ENCODE peak calls at places on chromosomes 3 and 15, in seven cellular contexts. J is stomach, G is sigmoid colon, H is HCT116, Z is Panc1, U is transverse colon, L is GM23338. N is an unnamed sample.

GRCh38 chr15:64754663-64755426 is 20.5 kb downstream of the RBPMS2 start:
- DNase-seq in J (no peak), G (no peak), H (no peak), Z (no peak), U (no peak), L (no peak), N (no peak)

GRCh38 chr3:189580190-189580589 is 51.0 kb upstream of the TP63 start:
- DNase-seq in J (no peak), G (no peak), H (no peak), Z (no peak), U (no peak), L (no peak), N (no peak)

GRCh38 chr3:143808999-143809700 is 39.1 kb downstream of the SLC9A9 start:
- DNase-seq in J (no peak), G (no peak), H (no peak), Z (no peak), U (no peak), L (no peak), N (no peak)

GRCh38 chr15:37031198-37031597 is 69.2 kb downstream of the MEIS2 start:
- DNase-seq in J (no peak), G (no peak), H (no peak), Z (no peak), U (no peak), L (no peak), N (no peak)

GRCh38 chr3:10286596-10287295 is 6.0 kb downstream of the GHRL start:
- DNase-seq in J (no peak), G (no peak), H (peak; percentile 68), Z (peak; percentile 13), U (no peak), L (peak; percentile 56), N (no peak)

GRCh38 chr3:134161817-134162396 is 88.8 kb downstream of the RYK start:
- DNase-seq in J (no peak), G (no peak), H (no peak), Z (no peak), U (no peak), L (peak; percentile 73), N (no peak)

GRCh38 chr15:43930079-43930478 is 103.3 kb downstream of the WDR76 start:
- DNase-seq in J (no peak), G (no peak), H (no peak), Z (no peak), U (no peak), L (peak; percentile 67), N (no peak)

GRCh38 chr3:149480326-149481017 is 6.0 kb downstream of the TM4SF4 start:
- DNase-seq in J (peak; percentile 88), G (peak; percentile 75), H (peak; percentile 76), Z (peak; percentile 92), U (peak; percentile 81), L (peak; percentile 88), N (peak; percentile 84)

GRCh38 chr3:123096701-123097100 is 29.9 kb downstream of the PDIA5 start:
- DNase-seq in J (peak; percentile 64), G (peak; percentile 94), H (no peak), Z (no peak), U (peak; percentile 43), L (no peak), N (peak; percentile 77)

GRCh38 chr15:72685301-72685924 is 569 bp downstream of the HIGD2B start:
- DNase-seq in J (no peak), G (no peak), H (no peak), Z (no peak), U (no peak), L (no peak), N (no peak)

GRCh38 chr15:31489801-31490646 is 163.4 kb downstream of the KLF13 start:
- DNase-seq in J (peak; percentile 60), G (peak; percentile 75), H (peak; percentile 35), Z (no peak), U (peak; percentile 43), L (peak; percentile 78), N (peak; percentile 68)

GRCh38 chr3:101687142-101687931 is 819 bp upstream of the RPL24 start:
- DNase-seq in J (no peak), G (no peak), H (no peak), Z (no peak), U (no peak), L (no peak), N (no peak)

GRCh38 chr3:192253138-192253537 is 474.2 kb downstream of the FGF12 start:
- DNase-seq in J (no peak), G (no peak), H (no peak), Z (no peak), U (no peak), L (no peak), N (no peak)

GRCh38 chr15:94743668-94744067 is 512.3 kb downstream of the MCTP2 start:
- DNase-seq in J (no peak), G (no peak), H (no peak), Z (no peak), U (no peak), L (no peak), N (no peak)

GRCh38 chr15:50519740-50520425 is 26.6 kb downstream of the USP50 start:
- DNase-seq in J (no peak), G (no peak), H (no peak), Z (no peak), U (no peak), L (no peak), N (no peak)

GRCh38 chr3:190442240-190442639 is 7.5 kb downstream of the TMEM207 start:
- DNase-seq in J (no peak), G (no peak), H (no peak), Z (no peak), U (no peak), L (no peak), N (no peak)

GRCh38 chr15:71732636-71733035 is 77.7 kb upstream of the NR2E3 start:
- DNase-seq in J (no peak), G (no peak), H (no peak), Z (no peak), U (peak; percentile 64), L (no peak), N (no peak)

GRCh38 chr3:134839422-134839821 is 44.4 kb downstream of the EPHB1 start:
- DNase-seq in J (no peak), G (no peak), H (no peak), Z (no peak), U (no peak), L (no peak), N (no peak)

GRCh38 chr3:96483781-96484180 is 330.6 kb upstream of the EPHA6 start:
- DNase-seq in J (no peak), G (no peak), H (no peak), Z (no peak), U (no peak), L (no peak), N (no peak)

GRCh38 chr3:111068574-111068973 is 3.0 kb upstream of the NECTIN3 start:
- DNase-seq in J (no peak), G (no peak), H (no peak), Z (no peak), U (no peak), L (no peak), N (no peak)

GRCh38 chr15:40297356-40297755 is 10.4 kb downstream of the PLCB2 start:
- DNase-seq in J (no peak), G (no peak), H (no peak), Z (no peak), U (no peak), L (no peak), N (no peak)

GRCh38 chr3:39095146-39095677 is 12.2 kb downstream of the GORASP1 start:
- DNase-seq in J (no peak), G (no peak), H (no peak), Z (no peak), U (no peak), L (no peak), N (no peak)

GRCh38 chr3:90136468-90137191 is 1029.2 kb downstream of the EPHA3 start:
- DNase-seq in J (no peak), G (no peak), H (no peak), Z (no peak), U (peak; percentile 36), L (no peak), N (no peak)

GRCh38 chr15:59976480-59976879 is 27.6 kb upstream of the FOXB1 start:
- DNase-seq in J (no peak), G (no peak), H (no peak), Z (no peak), U (no peak), L (no peak), N (no peak)
- TF ChIP-seq POLR2AphosphoS5 in J (no peak), G (no peak), H (no peak), Z (no peak), U (no peak), L (no peak), N (no peak)

DNA sequence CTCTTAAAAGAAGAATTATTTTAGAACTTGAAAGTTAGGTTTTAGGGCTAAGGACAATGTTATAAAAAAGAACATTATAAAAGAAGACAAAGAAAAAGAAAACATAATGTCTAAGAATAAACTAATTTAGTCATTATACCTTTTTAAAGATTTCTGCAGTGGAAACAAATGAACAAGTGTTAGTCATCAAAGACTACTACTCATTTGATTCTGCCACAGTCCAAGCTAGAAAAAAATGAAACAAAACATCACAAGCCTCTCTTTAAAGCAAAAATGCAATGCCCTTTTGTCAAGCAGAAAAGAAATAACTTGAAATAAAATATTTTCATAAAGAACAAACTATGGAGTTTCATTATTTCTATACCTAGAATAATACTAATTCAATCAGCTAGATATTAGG is 102.0 kb downstream of the TBC1D5 start:
- DNase-seq in J (no peak), G (no peak), H (no peak), Z (no peak), U (no peak), L (no peak), N (no peak)
- H3K4me1 ChIP-seq in J (peaks cover 18% of the 10 kb centered on the region), G (no peaks in the 10 kb centered on the region), H (peaks cover 60% of the 10 kb centered on the region), Z (no peaks in the 10 kb centered on the region), U (peaks cover 20% of the 10 kb centered on the region), L (no peaks in the 10 kb centered on the region), N (peaks cover 8% of the 10 kb centered on the region)

DNA sequence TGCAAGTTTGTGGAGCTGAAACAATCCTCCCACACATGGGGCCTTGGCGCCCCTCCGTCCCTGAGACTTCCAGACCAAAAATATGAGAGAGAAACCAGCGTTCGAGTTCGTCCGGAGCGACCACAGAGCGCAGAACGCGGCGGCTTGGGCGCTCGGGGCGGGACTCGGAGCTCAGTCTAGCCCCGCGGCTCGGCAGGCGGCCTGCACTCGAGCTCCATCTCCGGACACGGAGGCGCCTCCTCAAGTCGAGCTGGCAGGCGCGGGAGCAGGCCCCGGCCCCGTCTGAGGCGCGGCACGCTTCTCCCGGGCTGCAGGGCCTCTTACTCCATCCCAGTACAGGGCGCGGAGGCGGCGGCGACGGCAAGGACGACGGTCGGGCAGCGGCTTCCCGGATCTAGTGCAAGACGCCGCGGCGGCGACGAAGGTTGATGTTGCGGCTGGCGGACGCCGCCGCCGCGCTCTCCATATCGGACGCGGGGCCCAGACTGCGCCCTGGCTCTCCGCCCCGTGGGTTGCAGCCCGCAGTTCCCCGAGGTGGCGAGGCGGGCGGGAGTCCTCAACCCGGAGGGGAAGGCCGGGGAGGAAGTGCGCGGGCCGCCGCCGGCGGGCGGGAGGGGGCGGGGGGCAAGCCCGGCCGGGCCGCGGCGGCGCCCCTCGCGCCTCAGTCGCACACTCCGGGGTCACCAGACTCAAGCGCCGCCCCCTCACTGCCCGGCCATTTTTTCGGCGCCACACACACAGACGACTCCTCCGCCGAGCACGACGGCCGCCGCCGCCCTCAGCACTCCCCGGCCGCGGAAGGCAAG is 674 bp downstream of the MSL2 start:
- DNase-seq in J (peak; percentile 72), G (peak; percentile 90), H (peak; percentile 22), Z (no peak), U (peak; percentile 67), L (peak; percentile 84), N (no peak)
- TF ChIP-seq POLR2AphosphoS5 in J (peak; percentile 13), G (peak; percentile 55), H (peak; percentile 66), Z (no peak), U (peak; percentile 22), L (no peak), N (no peak)

DNA sequence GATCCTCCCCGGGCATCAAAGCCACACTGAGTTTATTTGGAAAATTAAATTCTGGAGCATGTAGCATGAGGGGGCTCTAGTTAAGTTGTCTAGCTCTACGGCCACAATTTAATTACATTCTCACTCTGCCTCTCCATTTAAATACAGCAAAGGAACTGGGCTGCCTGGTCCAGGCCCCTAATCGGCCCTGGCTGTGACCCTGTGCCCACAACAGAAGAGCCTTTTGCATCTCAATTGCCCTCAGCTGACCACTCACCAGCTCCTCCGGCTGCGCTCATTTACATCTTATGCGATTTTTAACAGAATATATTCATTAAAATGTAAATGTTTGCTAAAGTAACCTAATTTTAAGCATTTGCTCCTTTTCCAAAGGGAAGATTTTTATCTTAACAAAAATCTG is 72.8 kb downstream of the MEGF11 start:
- DNase-seq in J (no peak), G (no peak), H (no peak), Z (no peak), U (no peak), L (peak; percentile 69), N (no peak)
- H3K4me1 ChIP-seq in J (no peaks in the 10 kb centered on the region), G (no peaks in the 10 kb centered on the region), H (no peaks in the 10 kb centered on the region), Z (no peaks in the 10 kb centered on the region), U (no peaks in the 10 kb centered on the region), L (peaks cover 55% of the 10 kb centered on the region), N (no peaks in the 10 kb centered on the region)